ENCODE peak calls at places on chromosomes 6 and 20, in five cellular contexts. B, H, C, K and S are unnamed samples.
A peak's percentile ranks its signal among the peaks of the same experiment; 100 is the strongest.

GRCh38 chr6:41191569-41191968 is 9.4 kb downstream of the TREML2 start:
- DNase-seq in C (peak; percentile 61), K (no peak), B (peak; percentile 41), H (peak; percentile 31), S (no peak)

GRCh38 chr20:2314759-2315439 is 19.1 kb downstream of the TGM3 start:
- DNase-seq in H (no peak), C (no peak), K (peak; percentile 58), B (no peak), S (peak; percentile 72)

GRCh38 chr6:28211840-28212509 is 13.1 kb upstream of the ZSCAN9 start:
- DNase-seq in H (no peak), B (no peak), C (peak; percentile 38), K (no peak), S (no peak)

GRCh38 chr6:142300302-142300701 is 1.5 kb upstream of the ADGRG6 start:
- DNase-seq in C (no peak), H (no peak), B (no peak), K (no peak), S (no peak)

GRCh38 chr6:24376875-24377274 is 19.0 kb upstream of the DCDC2 start:
- DNase-seq in H (no peak), B (no peak), K (no peak), C (no peak), S (no peak)

GRCh38 chr6:26159417-26160273 is 72.4 kb downstream of the HFE start:
- DNase-seq in H (peak; percentile 75), K (no peak), C (peak; percentile 71), B (no peak), S (no peak)

GRCh38 chr20:16528078-16528477 is 45.2 kb downstream of the KIF16B start:
- DNase-seq in H (no peak), C (no peak), B (peak; percentile 49), K (no peak), S (peak; percentile 47)

GRCh38 chr6:170485159-170485558 is 67.9 kb downstream of the PSMB1 start:
- DNase-seq in H (no peak), B (no peak), K (no peak), C (no peak), S (no peak)

GRCh38 chr6:5359413-5359812 is 98.1 kb downstream of the FARS2 start:
- DNase-seq in K (no peak), C (no peak), B (no peak), H (no peak), S (no peak)

GRCh38 chr6:169862464-169863148 is 111.2 kb downstream of the ERMARD start:
- DNase-seq in C (no peak), H (no peak), B (no peak), K (peak; percentile 5), S (no peak)

GRCh38 chr20:16438100-16438499 is 135.1 kb downstream of the KIF16B start:
- DNase-seq in B (no peak), K (no peak), C (peak; percentile 1), H (no peak), S (no peak)

GRCh38 chr20:15726416-15726815 is 846.8 kb downstream of the KIF16B start:
- DNase-seq in B (no peak), H (no peak), K (no peak), C (no peak), S (no peak)

GRCh38 chr6:166341464-166341863 is 881 bp downstream of the SFT2D1 start:
- DNase-seq in B (no peak), K (no peak), C (peak; percentile 50), H (peak; percentile 51), S (no peak)

GRCh38 chr20:48238781-48239180 is 453.5 kb upstream of the SULF2 start:
- DNase-seq in H (no peak), K (no peak), C (no peak), B (no peak), S (no peak)

GRCh38 chr6:150880336-150880735 is 14.8 kb downstream of the MTHFD1L start:
- DNase-seq in H (no peak), C (no peak), K (no peak), B (no peak), S (no peak)

GRCh38 chr6:19465240-19465639 is 371.9 kb upstream of the ID4 start:
- DNase-seq in C (no peak), K (no peak), H (no peak), B (no peak), S (no peak)

GRCh38 chr20:17530716-17531536 is at the start of gene BFSP1:
- DNase-seq in C (peak; percentile 60), H (peak; percentile 13), B (peak; percentile 85), K (no peak), S (peak; percentile 53)

GRCh38 chr6:2875840-2876207 is 27.3 kb downstream of the SERPINB9 start:
- DNase-seq in B (no peak), K (no peak), C (no peak), H (peak; percentile 51), S (no peak)

GRCh38 chr20:6663751-6664388 is 103.6 kb upstream of the BMP2 start:
- DNase-seq in K (no peak), C (no peak), B (no peak), H (no peak), S (no peak)

GRCh38 chr6:52992980-52993379 is 2.1 kb downstream of the GSTA4 start:
- DNase-seq in B (no peak), C (no peak), K (no peak), H (no peak), S (no peak)

GRCh38 chr6:35477551-35478179 is 9.5 kb downstream of the RPL10A start:
- DNase-seq in B (no peak), K (no peak), C (no peak), H (no peak), S (no peak)

GRCh38 chr6:11727995-11728961 is 50.3 kb downstream of the ADTRP start:
- DNase-seq in K (no peak), H (no peak), B (no peak), C (no peak), S (no peak)

GRCh38 chr6:121237859-121238258 is 96.4 kb downstream of the TBC1D32 start:
- DNase-seq in C (no peak), B (no peak), H (no peak), K (no peak), S (no peak)

GRCh38 chr6:123619156-123619555 is 17.6 kb downstream of the TRDN start:
- DNase-seq in K (no peak), B (no peak), C (no peak), H (no peak), S (peak; percentile 20)

GRCh38 chr6:123616942-123617341 is 19.8 kb downstream of the TRDN start:
- DNase-seq in C (no peak), K (no peak), H (no peak), B (no peak), S (no peak)

GRCh38 chr6:123625697-123626096 is 11.1 kb downstream of the TRDN start:
- DNase-seq in B (no peak), C (no peak), K (no peak), H (no peak), S (no peak)

GRCh38 chr6:123622780-123623179 is 14.0 kb downstream of the TRDN start:
- DNase-seq in C (no peak), B (no peak), H (no peak), K (no peak), S (no peak)
- H3K4me3 ChIP-seq in C (no peak overlapping the region), B (no peak overlapping the region), H (no peak overlapping the region), K (no peak overlapping the region), S (peak overlapping the region; percentile 44)

GRCh38 chr6:48447251-48447650 is 336.3 kb upstream of the PTCHD4 start:
- DNase-seq in C (no peak), K (no peak), B (no peak), H (no peak), S (no peak)

GRCh38 chr6:48449002-48449401 is 338.0 kb upstream of the PTCHD4 start:
- DNase-seq in H (no peak), C (no peak), B (no peak), K (no peak), S (no peak)
- TF ChIP-seq CTCF in H (no peak), C (no peak), B (no peak), K (no peak), S (no peak)

DNA sequence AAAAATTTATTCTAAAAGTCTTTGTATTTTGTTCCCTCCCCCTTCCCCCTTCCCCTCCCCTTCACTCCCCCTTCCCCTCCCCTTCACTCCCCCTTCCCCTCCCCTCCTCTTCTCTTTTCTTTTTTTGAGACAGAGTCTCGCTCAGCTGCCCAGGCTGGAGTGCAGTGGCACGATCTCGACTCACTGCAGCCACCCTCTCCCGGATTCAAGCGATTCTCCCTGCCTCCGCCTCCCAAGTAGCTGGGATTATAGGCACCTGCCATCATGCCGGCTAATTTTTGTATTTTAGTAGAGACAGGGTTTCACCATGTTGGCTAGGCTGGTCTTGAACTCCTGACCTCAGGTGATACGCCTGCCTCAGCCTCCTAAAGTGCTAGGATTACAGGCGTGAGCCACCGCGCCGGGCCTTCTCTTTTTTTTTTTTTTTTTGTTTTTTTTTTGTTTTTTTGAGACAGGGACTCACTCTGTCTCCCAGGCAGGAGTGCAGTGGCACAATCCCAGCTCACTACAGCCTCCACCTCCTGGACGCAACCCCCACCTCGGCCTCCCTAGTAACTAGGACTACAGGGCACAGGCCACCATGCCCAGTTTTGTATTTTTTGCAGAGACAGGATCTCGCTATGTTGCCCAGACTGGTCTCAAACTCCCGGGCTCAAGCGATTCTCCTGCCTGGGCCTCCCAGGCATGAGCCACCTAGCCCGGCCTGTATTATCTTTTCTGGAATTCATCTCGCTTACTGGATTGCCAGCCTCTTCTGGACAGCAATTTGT is 1.1 kb upstream of the AFG1L start:
- DNase-seq in B (no peak), K (no peak), C (no peak), H (no peak), S (no peak)
- H3K4me3 ChIP-seq in B (no peak overlapping the region), K (peak overlapping the region; percentile 73), C (peak overlapping the region; percentile 92), H (peak overlapping the region; percentile 76), S (peak overlapping the region; percentile 89)

GRCh38 chr6:164097557-164098398 is 683.3 kb downstream of the QKI start:
- DNase-seq in H (no peak), K (no peak), B (no peak), C (no peak), S (no peak)
- TF ChIP-seq CTCF in H (peak; percentile 17), K (no peak), B (no peak), C (peak; percentile 21), S (peak; percentile 33)